ENCODE peak calls at places on chromosome 17, in nine cellular contexts. One of them, this sample, is unnamed.

GRCh38 chr17:75087558-75088453 is at the start of gene SLC16A5:
- DNase-seq in neuronal stem cell: peak; percentile 65
- DNase-seq in fibroblast of lung: peak; percentile 75
- DNase-seq in aorta: peak; percentile 92
- DNase-seq in CD8-positive, alpha-beta T cell: peak; percentile 40
- DNase-seq in testis: peak; percentile 66
- DNase-seq in hepatocyte: peak; percentile 94
- DNase-seq in adrenal gland: peak; percentile 75
- DNase-seq in Peyer's patch: peak; percentile 94
- DNase-seq in this sample: peak; percentile 94

GRCh38 chr17:66548158-66548557 is 245.7 kb downstream of the PRKCA start:
- DNase-seq in neuronal stem cell: no peak
- DNase-seq in fibroblast of lung: peak; percentile 33
- DNase-seq in aorta: no peak
- DNase-seq in CD8-positive, alpha-beta T cell: peak; percentile 39
- DNase-seq in testis: no peak
- DNase-seq in hepatocyte: no peak
- DNase-seq in adrenal gland: no peak
- DNase-seq in Peyer's patch: no peak
- DNase-seq in this sample: no peak

GRCh38 chr17:1562178-1562643 is 381 bp downstream of the PITPNA start:
- DNase-seq in neuronal stem cell: no peak
- DNase-seq in fibroblast of lung: no peak
- DNase-seq in aorta: peak; percentile 88
- DNase-seq in CD8-positive, alpha-beta T cell: peak; percentile 18
- DNase-seq in testis: no peak
- DNase-seq in hepatocyte: no peak
- DNase-seq in adrenal gland: peak; percentile 65
- DNase-seq in Peyer's patch: no peak
- DNase-seq in this sample: peak; percentile 57

GRCh38 chr17:72697602-72698146 is 394.8 kb downstream of the SLC39A11 start:
- DNase-seq in neuronal stem cell: no peak
- DNase-seq in fibroblast of lung: no peak
- DNase-seq in aorta: no peak
- DNase-seq in CD8-positive, alpha-beta T cell: no peak
- DNase-seq in testis: peak; percentile 80
- DNase-seq in hepatocyte: peak; percentile 28
- DNase-seq in adrenal gland: no peak
- DNase-seq in Peyer's patch: no peak
- DNase-seq in this sample: no peak

GRCh38 chr17:54221499-54221898 is 398.8 kb downstream of the KIF2B start:
- DNase-seq in neuronal stem cell: no peak
- DNase-seq in fibroblast of lung: no peak
- DNase-seq in aorta: no peak
- DNase-seq in CD8-positive, alpha-beta T cell: no peak
- DNase-seq in testis: no peak
- DNase-seq in hepatocyte: no peak
- DNase-seq in adrenal gland: no peak
- DNase-seq in Peyer's patch: no peak
- DNase-seq in this sample: no peak

GRCh38 chr17:77893144-77894044 is 65.1 kb upstream of the TNRC6C start:
- DNase-seq in neuronal stem cell: no peak
- DNase-seq in fibroblast of lung: no peak
- DNase-seq in aorta: peak; percentile 64
- DNase-seq in CD8-positive, alpha-beta T cell: no peak
- DNase-seq in testis: no peak
- DNase-seq in hepatocyte: no peak
- DNase-seq in adrenal gland: no peak
- DNase-seq in Peyer's patch: peak; percentile 34
- DNase-seq in this sample: no peak

GRCh38 chr17:2776589-2777241 is 19.5 kb upstream of the RAP1GAP2 start:
- DNase-seq in neuronal stem cell: peak; percentile 65
- DNase-seq in fibroblast of lung: no peak
- DNase-seq in aorta: no peak
- DNase-seq in CD8-positive, alpha-beta T cell: no peak
- DNase-seq in testis: peak; percentile 30
- DNase-seq in hepatocyte: peak; percentile 65
- DNase-seq in adrenal gland: no peak
- DNase-seq in Peyer's patch: peak; percentile 78
- DNase-seq in this sample: peak; percentile 24

GRCh38 chr17:74715144-74715543 is 2.4 kb upstream of the CD300LF start:
- DNase-seq in neuronal stem cell: no peak
- DNase-seq in fibroblast of lung: no peak
- DNase-seq in aorta: no peak
- DNase-seq in CD8-positive, alpha-beta T cell: no peak
- DNase-seq in testis: peak; percentile 17
- DNase-seq in hepatocyte: peak; percentile 72
- DNase-seq in adrenal gland: no peak
- DNase-seq in Peyer's patch: no peak
- DNase-seq in this sample: no peak

GRCh38 chr17:46813920-46814319 is 4.6 kb downstream of the WNT3 start:
- DNase-seq in neuronal stem cell: no peak
- DNase-seq in fibroblast of lung: no peak
- DNase-seq in aorta: no peak
- DNase-seq in CD8-positive, alpha-beta T cell: no peak
- DNase-seq in testis: no peak
- DNase-seq in hepatocyte: no peak
- DNase-seq in adrenal gland: no peak
- DNase-seq in Peyer's patch: no peak
- DNase-seq in this sample: no peak

GRCh38 chr17:55969577-55969976 is 183.7 kb upstream of the ANKFN1 start:
- DNase-seq in neuronal stem cell: no peak
- DNase-seq in fibroblast of lung: no peak
- DNase-seq in aorta: no peak
- DNase-seq in CD8-positive, alpha-beta T cell: no peak
- DNase-seq in testis: no peak
- DNase-seq in hepatocyte: no peak
- DNase-seq in adrenal gland: no peak
- DNase-seq in Peyer's patch: no peak
- DNase-seq in this sample: no peak

GRCh38 chr17:58536541-58536940 is 22.1 kb upstream of the MTMR4 start:
- DNase-seq in neuronal stem cell: no peak
- DNase-seq in fibroblast of lung: no peak
- DNase-seq in aorta: no peak
- DNase-seq in CD8-positive, alpha-beta T cell: no peak
- DNase-seq in testis: no peak
- DNase-seq in hepatocyte: no peak
- DNase-seq in adrenal gland: no peak
- DNase-seq in Peyer's patch: no peak
- DNase-seq in this sample: no peak

GRCh38 chr17:75383842-75384195 is 21.7 kb downstream of the GRB2 start:
- DNase-seq in neuronal stem cell: no peak
- DNase-seq in fibroblast of lung: no peak
- DNase-seq in aorta: no peak
- DNase-seq in CD8-positive, alpha-beta T cell: no peak
- DNase-seq in testis: no peak
- DNase-seq in hepatocyte: no peak
- DNase-seq in adrenal gland: no peak
- DNase-seq in Peyer's patch: no peak
- DNase-seq in this sample: no peak

GRCh38 chr17:21358185-21358584 is 18.0 kb upstream of the KCNJ12 start:
- DNase-seq in neuronal stem cell: no peak
- DNase-seq in fibroblast of lung: no peak
- DNase-seq in aorta: no peak
- DNase-seq in CD8-positive, alpha-beta T cell: no peak
- DNase-seq in testis: no peak
- DNase-seq in hepatocyte: no peak
- DNase-seq in adrenal gland: no peak
- DNase-seq in Peyer's patch: no peak
- DNase-seq in this sample: no peak

GRCh38 chr17:55661963-55662834 is 60.5 kb downstream of the TMEM100 start:
- DNase-seq in neuronal stem cell: no peak
- DNase-seq in fibroblast of lung: no peak
- DNase-seq in aorta: no peak
- DNase-seq in CD8-positive, alpha-beta T cell: no peak
- DNase-seq in testis: no peak
- DNase-seq in hepatocyte: no peak
- DNase-seq in adrenal gland: no peak
- DNase-seq in Peyer's patch: no peak
- DNase-seq in this sample: no peak

GRCh38 chr17:27407916-27408846 is 48.1 kb upstream of the KSR1 start:
- DNase-seq in neuronal stem cell: no peak
- DNase-seq in fibroblast of lung: peak; percentile 65
- DNase-seq in aorta: no peak
- DNase-seq in CD8-positive, alpha-beta T cell: no peak
- DNase-seq in testis: no peak
- DNase-seq in hepatocyte: peak; percentile 58
- DNase-seq in adrenal gland: peak; percentile 69
- DNase-seq in Peyer's patch: no peak
- DNase-seq in this sample: no peak

GRCh38 chr17:79451167-79451566 is 159.7 kb downstream of the RBFOX3 start:
- DNase-seq in neuronal stem cell: no peak
- DNase-seq in fibroblast of lung: no peak
- DNase-seq in aorta: no peak
- DNase-seq in CD8-positive, alpha-beta T cell: no peak
- DNase-seq in testis: no peak
- DNase-seq in hepatocyte: no peak
- DNase-seq in adrenal gland: no peak
- DNase-seq in Peyer's patch: no peak
- DNase-seq in this sample: no peak

GRCh38 chr17:64022631-64023063 is 2.2 kb upstream of the ICAM2 start:
- DNase-seq in neuronal stem cell: no peak
- DNase-seq in fibroblast of lung: no peak
- DNase-seq in aorta: no peak
- DNase-seq in CD8-positive, alpha-beta T cell: no peak
- DNase-seq in testis: peak; percentile 15
- DNase-seq in hepatocyte: no peak
- DNase-seq in adrenal gland: peak; percentile 79
- DNase-seq in Peyer's patch: no peak
- DNase-seq in this sample: no peak

GRCh38 chr17:28645576-28645939 is 600 bp upstream of the BLTP2 start:
- DNase-seq in neuronal stem cell: no peak
- DNase-seq in fibroblast of lung: no peak
- DNase-seq in aorta: no peak
- DNase-seq in CD8-positive, alpha-beta T cell: no peak
- DNase-seq in testis: peak; percentile 22
- DNase-seq in hepatocyte: no peak
- DNase-seq in adrenal gland: peak; percentile 38
- DNase-seq in Peyer's patch: no peak
- DNase-seq in this sample: peak; percentile 22

GRCh38 chr17:60647705-60648104 is 29.9 kb upstream of the BCAS3 start:
- DNase-seq in neuronal stem cell: no peak
- DNase-seq in fibroblast of lung: no peak
- DNase-seq in aorta: no peak
- DNase-seq in CD8-positive, alpha-beta T cell: no peak
- DNase-seq in testis: no peak
- DNase-seq in hepatocyte: no peak
- DNase-seq in adrenal gland: no peak
- DNase-seq in Peyer's patch: no peak
- DNase-seq in this sample: no peak

DNA sequence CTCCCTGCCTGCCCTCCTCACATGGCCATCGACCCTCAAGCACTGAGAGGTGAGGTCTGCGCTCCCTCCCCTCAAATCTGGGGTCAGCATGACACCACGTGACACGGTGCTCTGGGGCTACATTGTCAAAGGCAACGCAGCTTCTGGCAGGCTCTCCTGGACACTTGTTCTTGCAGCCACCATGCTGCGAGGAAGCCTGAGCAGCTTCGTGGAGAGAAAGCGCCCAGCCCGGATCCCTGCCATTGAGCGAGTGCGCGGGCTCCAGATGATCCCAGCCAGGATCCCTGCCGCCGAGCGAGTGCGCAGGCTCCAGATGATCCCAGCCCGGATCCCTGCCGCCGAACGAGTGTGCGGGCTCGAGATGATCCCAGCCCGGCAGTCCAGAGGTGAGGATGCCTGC is 70.9 kb upstream of the METRNL start:
- DNase-seq in neuronal stem cell: no peak
- DNase-seq in fibroblast of lung: no peak
- DNase-seq in aorta: no peak
- DNase-seq in CD8-positive, alpha-beta T cell: no peak
- DNase-seq in testis: no peak
- DNase-seq in hepatocyte: no peak
- DNase-seq in adrenal gland: no peak
- DNase-seq in Peyer's patch: no peak
- DNase-seq in this sample: no peak
- H3K36me3 ChIP-seq in neuronal stem cell: peaks cover 3% of the 10 kb centered on the region
- H3K36me3 ChIP-seq in fibroblast of lung: no peaks in the 10 kb centered on the region
- H3K36me3 ChIP-seq in aorta: no peaks in the 10 kb centered on the region
- H3K36me3 ChIP-seq in CD8-positive, alpha-beta T cell: no peaks in the 10 kb centered on the region
- H3K36me3 ChIP-seq in testis: no peaks in the 10 kb centered on the region
- H3K36me3 ChIP-seq in hepatocyte: no peaks in the 10 kb centered on the region
- H3K36me3 ChIP-seq in adrenal gland: no peaks in the 10 kb centered on the region
- H3K36me3 ChIP-seq in Peyer's patch: no peaks in the 10 kb centered on the region
- H3K36me3 ChIP-seq in this sample: no peaks in the 10 kb centered on the region

DNA sequence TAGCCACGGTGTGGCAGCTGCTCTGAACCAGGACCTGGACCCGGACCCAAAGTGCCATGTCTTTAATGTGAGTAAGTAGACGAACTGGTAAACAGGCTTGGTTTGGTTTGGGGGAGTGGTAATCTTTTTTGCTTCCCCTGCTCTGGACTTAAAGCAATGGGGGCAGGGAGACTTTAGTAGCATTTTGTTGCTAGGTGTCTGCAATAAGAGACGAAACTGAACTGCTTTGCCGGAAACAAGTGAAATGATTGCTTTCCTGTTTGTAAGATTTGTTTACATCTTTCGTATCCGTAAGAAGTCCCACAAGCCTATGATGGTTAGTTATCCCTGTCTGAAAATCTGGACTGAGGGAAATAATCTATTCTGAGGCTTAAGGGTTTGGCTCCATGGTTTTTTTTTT is 21.5 kb downstream of the PRCD start:
- DNase-seq in neuronal stem cell: no peak
- DNase-seq in fibroblast of lung: no peak
- DNase-seq in aorta: no peak
- DNase-seq in CD8-positive, alpha-beta T cell: no peak
- DNase-seq in testis: no peak
- DNase-seq in hepatocyte: no peak
- DNase-seq in adrenal gland: no peak
- DNase-seq in Peyer's patch: no peak
- DNase-seq in this sample: no peak
- H3K4me3 ChIP-seq in neuronal stem cell: no peak overlapping the region
- H3K4me3 ChIP-seq in fibroblast of lung: peak overlapping the region; percentile 12
- H3K4me3 ChIP-seq in aorta: no peak overlapping the region
- H3K4me3 ChIP-seq in CD8-positive, alpha-beta T cell: no peak overlapping the region
- H3K4me3 ChIP-seq in testis: no peak overlapping the region
- H3K4me3 ChIP-seq in hepatocyte: no peak overlapping the region
- H3K4me3 ChIP-seq in adrenal gland: no peak overlapping the region
- H3K4me3 ChIP-seq in Peyer's patch: no peak overlapping the region
- H3K4me3 ChIP-seq in this sample: no peak overlapping the region

DNA sequence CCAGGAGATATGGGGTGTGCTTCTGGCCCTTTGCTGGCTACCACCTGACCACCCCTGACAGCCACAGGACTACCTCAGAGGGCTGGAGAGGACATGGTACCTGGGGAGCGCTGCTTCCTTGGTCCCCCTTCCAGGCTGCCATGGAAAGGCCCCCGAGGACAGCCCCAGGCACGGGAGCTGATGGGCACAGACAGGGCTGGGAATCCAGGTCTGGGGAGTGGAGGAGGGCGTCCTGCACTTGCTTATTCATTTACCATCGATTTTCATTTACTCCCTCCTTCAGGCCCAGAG is 48.4 kb upstream of the DOC2B start:
- DNase-seq in neuronal stem cell: no peak
- DNase-seq in fibroblast of lung: no peak
- DNase-seq in aorta: no peak
- DNase-seq in CD8-positive, alpha-beta T cell: no peak
- DNase-seq in testis: no peak
- DNase-seq in hepatocyte: no peak
- DNase-seq in adrenal gland: no peak
- DNase-seq in Peyer's patch: no peak
- DNase-seq in this sample: peak; percentile 1
- H3K27ac ChIP-seq in neuronal stem cell: no peak overlapping the region
- H3K27ac ChIP-seq in fibroblast of lung: no peak overlapping the region
- H3K27ac ChIP-seq in aorta: no peak overlapping the region
- H3K27ac ChIP-seq in CD8-positive, alpha-beta T cell: no peak overlapping the region
- H3K27ac ChIP-seq in testis: no peak overlapping the region
- H3K27ac ChIP-seq in hepatocyte: no peak overlapping the region
- H3K27ac ChIP-seq in adrenal gland: no peak overlapping the region
- H3K27ac ChIP-seq in Peyer's patch: no peak overlapping the region
- H3K27ac ChIP-seq in this sample: no peak overlapping the region

GRCh38 chr17:3952186-3952585 is 12.1 kb downstream of the ATP2A3 start:
- DNase-seq in neuronal stem cell: no peak
- DNase-seq in fibroblast of lung: no peak
- DNase-seq in aorta: no peak
- DNase-seq in CD8-positive, alpha-beta T cell: no peak
- DNase-seq in testis: no peak
- DNase-seq in hepatocyte: no peak
- DNase-seq in adrenal gland: no peak
- DNase-seq in Peyer's patch: no peak
- DNase-seq in this sample: no peak
- H3K36me3 ChIP-seq in neuronal stem cell: no peaks in the 10 kb centered on the region
- H3K36me3 ChIP-seq in fibroblast of lung: no peaks in the 10 kb centered on the region
- H3K36me3 ChIP-seq in aorta: no peaks in the 10 kb centered on the region
- H3K36me3 ChIP-seq in CD8-positive, alpha-beta T cell: peaks cover 37% of the 10 kb centered on the region
- H3K36me3 ChIP-seq in testis: no peaks in the 10 kb centered on the region
- H3K36me3 ChIP-seq in hepatocyte: no peaks in the 10 kb centered on the region
- H3K36me3 ChIP-seq in adrenal gland: no peaks in the 10 kb centered on the region
- H3K36me3 ChIP-seq in Peyer's patch: no peaks in the 10 kb centered on the region
- H3K36me3 ChIP-seq in this sample: no peaks in the 10 kb centered on the region

This sample was measured in transverse colon.